ENCODE peak calls at places on chromosomes 11 and 22, in ten cellular contexts. O, B, K, E, Y, S, R, G, I and H are unnamed samples. For H3K27me3, the result is how much of the 10 kb centered on the place peaks cover.

GRCh38 chr11:129291556-129291955 is 84.1 kb upstream of the BARX2 start:
- DNase-seq in B (no peak), G (no peak), S (no peak), K (no peak), R (no peak), Y (no peak), E (no peak), O (no peak), I (no peak), H (no peak)

GRCh38 chr11:69431136-69431535 is 50.3 kb upstream of the LINC01488 start:
- DNase-seq in G (no peak), E (no peak), S (no peak), B (no peak), K (no peak), R (no peak), I (no peak), O (peak), Y (no peak), H (no peak)

GRCh38 chr11:10758959-10759358 is 7.9 kb downstream of the CTR9 start:
- DNase-seq in R (no peak), G (no peak), K (no peak), Y (peak), O (no peak), I (no peak), E (no peak), S (no peak), B (no peak), H (no peak)

GRCh38 chr11:66339163-66339675 is 3.0 kb upstream of the RIN1 start:
- DNase-seq in K (no peak), I (no peak), O (no peak), E (no peak), B (no peak), G (no peak), R (no peak), S (no peak), Y (no peak), H (peak)

GRCh38 chr11:81979444-81979843 is 754.2 kb downstream of the FAM181B start:
- DNase-seq in E (no peak), K (no peak), Y (no peak), R (no peak), I (no peak), O (no peak), G (no peak), B (no peak), S (no peak), H (no peak)

GRCh38 chr22:50525991-50526848 is 822 bp upstream of the SCO2 start:
- DNase-seq in E (peak), O (peak), R (peak), G (peak), I (peak), Y (peak), B (no peak), K (peak), S (peak), H (peak)

GRCh38 chr22:21761086-21761485 is 25.5 kb upstream of the YPEL1 start:
- DNase-seq in O (no peak), G (no peak), R (no peak), S (no peak), K (no peak), B (no peak), E (no peak), I (no peak), Y (no peak), H (no peak)

GRCh38 chr11:59901306-59901705 is 22.7 kb downstream of the OOSP3 start:
- DNase-seq in B (peak), O (no peak), S (no peak), R (no peak), E (no peak), I (no peak), Y (no peak), K (no peak), G (no peak), H (peak)

GRCh38 chr11:118104491-118104890 is 17.7 kb upstream of the SMIM35 start:
- DNase-seq in K (no peak), G (no peak), R (no peak), B (no peak), O (no peak), S (no peak), I (no peak), E (no peak), Y (no peak), H (no peak)

GRCh38 chr22:20637740-20638139 is 130.3 kb downstream of the MED15 start:
- DNase-seq in S (no peak), K (no peak), Y (no peak), B (no peak), I (no peak), E (no peak), R (no peak), O (no peak), G (no peak), H (no peak)
- H3K27me3 ChIP-seq in S (under half), K (under half), Y (under half), B (under half), I (under half), E (under half), R (under half), O (under half), G (under half), H (under half)

GRCh38 chr11:114066046-114066648 is 6.6 kb downstream of the ZBTB16 start:
- DNase-seq in O (no peak), S (no peak), R (no peak), I (peak), G (no peak), Y (no peak), B (no peak), K (no peak), E (no peak), H (no peak)

GRCh38 chr11:114064216-114064615 is 4.7 kb downstream of the ZBTB16 start:
- DNase-seq in B (no peak), R (no peak), K (no peak), O (no peak), Y (no peak), G (no peak), E (no peak), S (no peak), I (no peak), H (no peak)

GRCh38 chr11:114070464-114071139 is 11.1 kb downstream of the ZBTB16 start:
- DNase-seq in E (no peak), S (no peak), G (no peak), O (no peak), K (no peak), B (no peak), I (no peak), R (no peak), Y (no peak), H (no peak)

GRCh38 chr11:114065094-114065493 is 5.6 kb downstream of the ZBTB16 start:
- DNase-seq in E (no peak), R (no peak), Y (no peak), K (no peak), B (no peak), S (no peak), I (no peak), O (no peak), G (no peak), H (no peak)

GRCh38 chr11:114068327-114068726 is 8.8 kb downstream of the ZBTB16 start:
- DNase-seq in I (no peak), G (no peak), Y (no peak), K (no peak), E (no peak), B (no peak), O (no peak), R (no peak), S (no peak), H (no peak)
- H3K4me3 ChIP-seq in I (no peak), G (no peak), Y (no peak), K (no peak), E (no peak), B (no peak), O (no peak), R (no peak), S (no peak), H (no peak)

GRCh38 chr22:27378343-27378800 is 423.2 kb downstream of the MN1 start:
- DNase-seq in G (no peak), E (no peak), Y (no peak), I (no peak), K (no peak), S (no peak), B (no peak), R (no peak), O (no peak), H (no peak)
- H3K27me3 ChIP-seq in G (under half), E (under half), Y (under half), I (under half), K (under half), S (under half), B (under half), R (under half), O (under half), H (under half)

DNA sequence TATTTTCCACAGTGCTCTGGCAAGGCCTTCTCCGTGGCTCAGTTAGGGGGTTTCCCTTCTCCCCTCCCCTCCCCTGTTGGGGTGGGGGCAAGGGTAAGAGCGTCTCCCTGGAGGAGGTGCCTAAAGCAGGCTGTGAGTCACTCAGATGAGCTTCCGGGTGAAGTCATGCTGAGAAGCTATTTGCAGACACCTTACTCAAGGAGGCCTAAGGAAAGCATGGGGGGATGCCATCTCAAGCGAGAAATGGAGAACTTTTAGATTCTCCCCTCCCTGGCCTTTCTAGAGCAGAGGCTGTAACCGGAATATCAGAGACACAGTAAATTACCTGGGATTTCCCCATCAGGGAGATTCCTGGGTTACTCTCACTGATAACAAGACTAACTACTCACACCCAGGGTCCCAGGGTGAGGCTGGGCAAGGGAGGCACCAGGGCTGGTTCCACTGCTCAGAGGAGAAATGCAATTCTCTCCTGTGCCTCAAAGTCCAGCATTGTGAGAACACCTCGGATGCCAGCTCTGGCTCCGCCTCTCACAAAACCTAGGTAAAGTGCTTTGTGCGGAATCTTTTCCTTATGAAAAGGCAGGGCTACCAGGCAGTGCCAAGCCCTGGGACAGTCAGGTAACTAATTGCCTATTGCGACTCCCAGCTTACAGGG is 123.6 kb downstream of the ABTB2 start:
- DNase-seq in K (peak), I (peak), O (peak), R (peak), Y (peak), B (peak), E (peak), G (no peak), S (no peak), H (peak)
- H3K4me3 ChIP-seq in K (peak), I (no peak), O (no peak), R (no peak), Y (no peak), B (peak), E (no peak), G (no peak), S (no peak), H (no peak)

DNA sequence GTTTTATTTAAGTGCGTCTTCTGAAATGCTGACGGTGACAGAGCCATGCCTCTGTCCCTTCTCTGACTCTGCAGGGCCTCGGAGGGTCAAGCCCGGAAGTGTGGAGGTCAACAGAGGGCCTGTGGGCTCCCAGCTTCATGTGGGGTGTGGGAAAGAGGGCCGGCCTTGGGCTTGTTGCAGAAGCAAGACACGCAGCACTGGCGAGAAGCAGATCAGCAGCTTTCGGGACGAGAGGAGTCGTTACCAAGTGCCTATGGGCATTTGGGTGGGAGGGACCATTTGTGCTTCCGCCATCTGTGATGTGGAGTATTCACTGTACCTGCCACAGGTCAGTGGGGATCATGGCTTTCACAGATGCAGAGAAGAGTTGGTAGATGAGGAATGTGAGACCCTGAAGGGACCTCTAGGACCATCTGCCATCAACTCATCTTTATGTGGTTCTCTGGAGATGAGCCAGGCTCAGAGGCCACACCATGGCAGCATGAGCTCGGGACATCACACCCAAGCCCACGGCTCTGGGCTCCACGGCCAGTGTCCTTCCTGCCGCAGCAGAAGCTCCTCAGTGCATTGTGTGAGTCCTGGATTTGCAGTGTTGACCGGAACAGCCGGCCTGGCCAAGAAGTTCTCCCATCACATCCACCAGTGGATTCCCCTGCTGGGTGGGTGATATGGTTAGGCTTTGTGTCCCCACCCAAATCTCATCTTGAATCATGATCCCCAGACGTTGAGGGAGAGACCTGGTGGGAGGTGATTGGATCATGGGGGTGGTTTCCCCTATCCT is 590.7 kb downstream of the TBC1D22A start:
- DNase-seq in R (no peak), S (no peak), B (no peak), Y (no peak), G (no peak), I (no peak), E (no peak), K (no peak), O (peak), H (no peak)
- H3K27me3 ChIP-seq in R (under half), S (under half), B (under half), Y (under half), G (under half), I (under half), E (under half), K (under half), O (under half), H (under half)

GRCh38 chr11:2385156-2386151 is 8.3 kb downstream of the CD81 start:
- DNase-seq in K (no peak), Y (no peak), E (no peak), O (no peak), S (no peak), B (no peak), R (no peak), G (no peak), I (no peak), H (peak)

GRCh38 chr11:2384723-2385041 is 7.6 kb downstream of the CD81 start:
- DNase-seq in I (no peak), Y (no peak), E (no peak), G (no peak), K (no peak), S (no peak), O (no peak), B (no peak), R (no peak), H (no peak)

GRCh38 chr11:2382927-2383822 is 6.1 kb downstream of the CD81 start:
- DNase-seq in B (no peak), S (no peak), K (no peak), O (no peak), I (no peak), R (no peak), E (peak), G (peak), Y (peak), H (peak)

GRCh38 chr11:2382129-2382517 is 5.0 kb downstream of the CD81 start:
- DNase-seq in S (no peak), Y (no peak), R (no peak), E (no peak), O (no peak), G (no peak), I (no peak), K (no peak), B (no peak), H (no peak)

GRCh38 chr11:2383823-2384722 is 7.0 kb downstream of the CD81 start:
- DNase-seq in B (no peak), Y (no peak), E (peak), R (no peak), G (no peak), K (peak), S (no peak), I (peak), O (peak), H (peak)
- H3K4me3 ChIP-seq in B (no peak), Y (no peak), E (no peak), R (no peak), G (no peak), K (no peak), S (no peak), I (no peak), O (no peak), H (no peak)

GRCh38 chr11:121328213-121328966 is 35.8 kb downstream of the SC5D start:
- DNase-seq in R (no peak), Y (no peak), B (no peak), O (no peak), E (no peak), S (no peak), K (no peak), G (peak), I (no peak), H (no peak)

GRCh38 chr11:121326230-121326629 is 33.7 kb downstream of the SC5D start:
- DNase-seq in Y (no peak), G (no peak), E (no peak), S (no peak), B (no peak), I (no peak), K (no peak), O (no peak), R (no peak), H (no peak)

GRCh38 chr11:121321614-121322243 is 29.2 kb downstream of the SC5D start:
- DNase-seq in I (no peak), B (peak), R (no peak), K (no peak), S (peak), O (no peak), G (peak), E (peak), Y (peak), H (no peak)

GRCh38 chr11:121318848-121319834 is 26.6 kb downstream of the SC5D start:
- DNase-seq in S (peak), G (peak), O (no peak), E (no peak), B (peak), K (no peak), I (no peak), Y (peak), R (peak), H (no peak)

DNA sequence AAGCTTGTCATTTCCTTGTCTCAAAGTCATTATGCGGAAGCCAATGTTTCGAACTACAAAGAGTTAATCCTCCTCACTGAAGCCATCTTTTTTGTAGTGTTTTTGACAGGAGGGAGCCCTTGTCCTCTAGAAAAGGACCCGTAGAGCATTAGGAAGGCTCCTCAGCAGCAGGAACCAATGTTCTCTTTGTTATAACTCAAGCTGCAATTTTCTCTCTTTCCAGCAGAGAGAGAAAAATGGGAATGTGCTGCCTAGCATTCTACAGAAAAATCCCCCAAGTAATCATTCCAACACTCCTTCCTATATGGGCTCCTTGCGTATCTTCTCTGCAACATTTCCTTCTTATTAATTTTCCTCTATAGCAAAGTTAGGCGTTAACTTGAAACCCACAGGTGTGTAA is 30.6 kb downstream of the SC5D start:
- DNase-seq in S (no peak), Y (peak), R (no peak), K (no peak), I (no peak), O (no peak), E (no peak), G (no peak), B (no peak), H (no peak)
- H3K27me3 ChIP-seq in S (under half), Y (under half), R (under half), K (under half), I (under half), O (under half), E (under half), G (under half), B (under half), H (under half)

DNA sequence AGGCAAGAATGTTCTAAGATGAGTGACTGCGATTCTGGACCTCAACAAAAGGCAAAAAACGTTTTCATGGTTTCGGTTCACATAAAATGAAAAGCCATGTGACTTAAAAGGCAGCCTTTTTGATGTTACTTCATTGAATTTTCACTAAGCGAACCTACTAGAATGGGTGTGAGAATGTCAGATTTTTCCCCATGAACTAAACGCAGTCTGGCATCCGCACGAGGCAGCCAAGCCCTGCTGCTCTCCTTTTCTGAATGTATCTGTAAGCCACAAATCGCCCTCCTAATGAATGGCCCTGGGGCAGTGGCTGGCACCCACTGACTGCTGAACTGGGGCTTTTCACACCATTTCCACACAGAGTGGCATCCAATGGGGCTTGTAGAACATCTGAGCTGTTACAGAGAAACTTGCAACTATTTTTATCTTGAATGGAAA is 29.6 kb downstream of the PPP2R1B start:
- DNase-seq in O (no peak), R (no peak), B (no peak), I (no peak), Y (no peak), G (no peak), E (no peak), K (no peak), S (no peak), H (no peak)
- H3K4me3 ChIP-seq in O (no peak), R (no peak), B (no peak), I (no peak), Y (no peak), G (no peak), E (no peak), K (no peak), S (no peak), H (no peak)

DNA sequence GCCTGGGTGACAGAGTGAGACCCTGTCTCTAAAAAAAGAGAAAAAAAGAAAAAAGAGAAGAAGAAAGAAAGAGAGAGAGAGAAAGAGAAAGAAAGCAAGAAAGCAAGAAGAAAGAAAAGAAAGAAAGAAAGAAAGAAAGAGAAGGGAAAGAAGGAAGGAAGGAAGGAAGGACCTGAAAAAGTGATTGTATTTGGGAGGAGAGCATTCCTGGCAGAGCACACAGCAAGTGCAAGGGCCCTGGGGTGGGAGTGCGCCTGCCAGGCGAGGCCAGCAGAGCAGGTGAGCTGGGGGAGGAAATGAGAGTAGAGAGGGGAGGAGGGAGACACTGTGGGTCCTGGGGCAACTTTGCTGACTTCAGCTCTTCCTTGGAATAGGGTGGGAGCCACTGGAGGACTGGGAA is 7.7 kb upstream of the CABP7 start:
- DNase-seq in E (no peak), R (no peak), G (no peak), K (no peak), S (no peak), Y (no peak), O (no peak), B (no peak), I (no peak), H (no peak)
- H3K27me3 ChIP-seq in E (under half), R (under half), G (under half), K (under half), S (under half), Y (under half), O (under half), B (under half), I (under half), H (under half)